ENCODE peak calls at places on chromosomes 2 and 18, in seven cellular contexts. D is mucosa of descending colon; A is pancreas; T is GM12878; G is activated naive CD8-positive, alpha-beta T cell treated with anti-CD3 and anti-CD28 coated beads, Interleukin-2, amount 50 U/mL, for 24 hours; J is CD8-positive, alpha-beta T cell; F is CD4-positive, alpha-beta T cell. U is an unnamed sample.

GRCh38 chr2:197378494-197378972 is 56.3 kb downstream of the SF3B1 start:
- ATAC-seq in D (peak), A (peak), T (peak), G (peak), J (peak), F (peak), U (peak)

GRCh38 chr18:4248686-4249085 is 206.4 kb downstream of the DLGAP1 start:
- ATAC-seq in D (no peak), A (no peak), T (peak), G (no peak), J (no peak), F (no peak), U (no peak)

GRCh38 chr2:154720642-154721041 is 22.1 kb downstream of the KCNJ3 start:
- ATAC-seq in D (no peak), A (peak), T (no peak), G (no peak), J (no peak), F (no peak), U (no peak)

GRCh38 chr2:121365061-121365460 is 80.1 kb upstream of the TFCP2L1 start:
- ATAC-seq in D (no peak), A (no peak), T (no peak), G (no peak), J (no peak), F (no peak), U (no peak)

GRCh38 chr2:112701092-112701491 is 19.7 kb upstream of the NT5DC4 start:
- ATAC-seq in D (peak), A (no peak), T (peak), G (no peak), J (no peak), F (no peak), U (no peak)

GRCh38 chr2:101763496-101764333 is 66.2 kb downstream of the MAP4K4 start:
- ATAC-seq in D (peak), A (no peak), T (no peak), G (no peak), J (no peak), F (no peak), U (no peak)

GRCh38 chr18:46040747-46041104 is 31.3 kb downstream of the PSTPIP2 start:
- ATAC-seq in D (no peak), A (no peak), T (no peak), G (no peak), J (no peak), F (no peak), U (no peak)

GRCh38 chr18:32378705-32379104 is 92.0 kb downstream of the GAREM1 start:
- ATAC-seq in D (peak), A (peak), T (no peak), G (no peak), J (no peak), F (no peak), U (no peak)

GRCh38 chr2:16093639-16094447 is 153.5 kb downstream of the MYCN start:
- ATAC-seq in D (peak), A (no peak), T (no peak), G (no peak), J (no peak), F (no peak), U (no peak)

GRCh38 chr18:46356278-46357033 is 252.3 kb downstream of the HAUS1 start:
- ATAC-seq in D (no peak), A (no peak), T (no peak), G (no peak), J (no peak), F (no peak), U (no peak)

GRCh38 chr18:21134895-21135294 is 23.3 kb upstream of the ROCK1 start:
- ATAC-seq in D (peak), A (no peak), T (peak), G (no peak), J (peak), F (peak), U (no peak)

GRCh38 chr2:106147665-106148064 is 46.4 kb downstream of the UXS1 start:
- ATAC-seq in D (no peak), A (no peak), T (peak), G (peak), J (peak), F (peak), U (no peak)

GRCh38 chr18:49070552-49070951 is 119.8 kb upstream of the SMAD7 start:
- ATAC-seq in D (no peak), A (no peak), T (no peak), G (no peak), J (no peak), F (no peak), U (no peak)

GRCh38 chr2:105893011-105893995 is 148.6 kb downstream of the NCK2 start:
- ATAC-seq in D (no peak), A (no peak), T (no peak), G (no peak), J (no peak), F (no peak), U (no peak)

GRCh38 chr18:24053211-24053610 is 38.7 kb downstream of the TTC39C start:
- ATAC-seq in D (no peak), A (no peak), T (no peak), G (no peak), J (peak), F (peak), U (no peak)

GRCh38 chr18:21593540-21594257 is 6.8 kb downstream of the ESCO1 start:
- ATAC-seq in D (no peak), A (no peak), T (peak), G (peak), J (peak), F (peak), U (no peak)

GRCh38 chr18:45935591-45936335 is 31.4 kb downstream of the EPG5 start:
- ATAC-seq in D (no peak), A (no peak), T (no peak), G (peak), J (no peak), F (no peak), U (no peak)

GRCh38 chr2:28135324-28135723 is 244.8 kb downstream of the BABAM2 start:
- ATAC-seq in D (no peak), A (no peak), T (no peak), G (no peak), J (no peak), F (peak), U (no peak)

GRCh38 chr2:60354713-60355112 is 198.7 kb downstream of the BCL11A start:
- ATAC-seq in D (no peak), A (no peak), T (no peak), G (no peak), J (no peak), F (no peak), U (no peak)

GRCh38 chr2:96239745-96240264 is 26.0 kb downstream of the TMEM127 start:
- ATAC-seq in D (no peak), A (no peak), T (no peak), G (no peak), J (no peak), F (no peak), U (no peak)

GRCh38 chr18:31268985-31269406 is 49.0 kb upstream of the DSG1 start:
- ATAC-seq in D (peak), A (peak), T (peak), G (no peak), J (no peak), F (no peak), U (no peak)

GRCh38 chr2:10305254-10305635 is 2.5 kb downstream of the HPCAL1 start:
- ATAC-seq in D (no peak), A (no peak), T (no peak), G (peak), J (peak), F (peak), U (no peak)

GRCh38 chr2:96159084-96159830 is 14.0 kb upstream of the DUSP2 start:
- ATAC-seq in D (no peak), A (no peak), T (no peak), G (no peak), J (peak), F (peak), U (no peak)

GRCh38 chr2:189798312-189799029 is 14.2 kb downstream of the PMS1 start:
- ATAC-seq in D (no peak), A (peak), T (peak), G (peak), J (peak), F (no peak), U (no peak)

GRCh38 chr2:96906719-96907404 is 37.0 kb upstream of the SEMA4C start:
- ATAC-seq in D (peak), A (no peak), T (no peak), G (no peak), J (no peak), F (no peak), U (no peak)

GRCh38 chr18:50341443-50341842 is 33.4 kb upstream of the SKA1 start:
- ATAC-seq in D (no peak), A (no peak), T (no peak), G (no peak), J (no peak), F (no peak), U (no peak)

GRCh38 chr18:46336278-46337205 is 232.4 kb downstream of the HAUS1 start:
- ATAC-seq in D (no peak), A (no peak), T (no peak), G (no peak), J (no peak), F (no peak), U (no peak)

GRCh38 chr2:128552806-128553551 is 234.3 kb upstream of the HS6ST1 start:
- ATAC-seq in D (no peak), A (no peak), T (no peak), G (peak), J (no peak), F (no peak), U (no peak)

GRCh38 chr2:235302263-235302662 is 191.6 kb upstream of the AGAP1 start:
- ATAC-seq in D (no peak), A (no peak), T (no peak), G (no peak), J (no peak), F (no peak), U (no peak)

GRCh38 chr2:102597788-102598187 is 21.6 kb upstream of the SLC9A2 start:
- ATAC-seq in D (no peak), A (no peak), T (peak), G (no peak), J (no peak), F (no peak), U (no peak)

GRCh38 chr2:189128961-189129360 is 50.6 kb downstream of the COL5A2 start:
- ATAC-seq in D (no peak), A (no peak), T (no peak), G (no peak), J (no peak), F (no peak), U (no peak)

GRCh38 chr2:128309341-128310093 is 9.2 kb downstream of the HS6ST1 start:
- ATAC-seq in D (peak), A (peak), T (no peak), G (no peak), J (no peak), F (no peak), U (no peak)

GRCh38 chr2:189152476-189152875 is 27.1 kb downstream of the COL5A2 start:
- ATAC-seq in D (no peak), A (no peak), T (no peak), G (no peak), J (no peak), F (no peak), U (no peak)

GRCh38 chr2:227460833-227461232 is 11.1 kb upstream of the AGFG1 start:
- ATAC-seq in D (no peak), A (no peak), T (no peak), G (peak), J (no peak), F (no peak), U (no peak)

GRCh38 chr2:31354837-31355236 is 59.7 kb downstream of the XDH start:
- ATAC-seq in D (no peak), A (no peak), T (no peak), G (no peak), J (no peak), F (no peak), U (no peak)